ENCODE peak calls at places on chromosomes 5 and 9, in five cellular contexts. I is choroid plexus epithelial cell, M is GM13976, Z is prostate gland, N is ELR. P is an unnamed sample.

GRCh38 chr5:147520450-147520849 is 10.6 kb upstream of the DPYSL3 start:
- DNase-seq in I (peak), M (no peak), Z (no peak), N (peak), P (no peak)

GRCh38 chr9:132422574-132422973 is 12.6 kb downstream of the CFAP77 start:
- DNase-seq in I (no peak), M (no peak), Z (no peak), N (no peak), P (no peak)

GRCh38 chr5:36870399-36871040 is 6.0 kb upstream of the NIPBL start:
- DNase-seq in I (peak), M (peak), Z (peak), N (peak), P (no peak)

GRCh38 chr9:126014726-126015125 is 267.6 kb downstream of the PBX3 start:
- DNase-seq in I (no peak), M (no peak), Z (no peak), N (no peak), P (no peak)

GRCh38 chr5:116673453-116673852 is 98.8 kb upstream of the SEMA6A start:
- DNase-seq in I (no peak), M (no peak), Z (no peak), N (no peak), P (no peak)

GRCh38 chr5:137498301-137498735 is 808 bp downstream of the SPOCK1 start:
- DNase-seq in I (peak), M (peak), Z (peak), N (peak), P (no peak)

GRCh38 chr5:141669519-141669918 is 12.5 kb downstream of the ARAP3 start:
- DNase-seq in I (no peak), M (no peak), Z (no peak), N (no peak), P (no peak)

GRCh38 chr9:76618762-76619161 is 145.5 kb upstream of the PCA3 start:
- DNase-seq in I (peak), M (no peak), Z (no peak), N (no peak), P (no peak)

GRCh38 chr9:115015018-115015635 is 84.7 kb upstream of the TNFSF8 start:
- DNase-seq in I (peak), M (no peak), Z (no peak), N (peak), P (no peak)

GRCh38 chr5:81906086-81906485 is 65.7 kb upstream of the ATG10 start:
- DNase-seq in I (no peak), M (no peak), Z (no peak), N (no peak), P (no peak)

GRCh38 chr5:56247596-56247995 is 14.5 kb upstream of the ANKRD55 start:
- DNase-seq in I (peak), M (no peak), Z (no peak), N (no peak), P (no peak)

GRCh38 chr9:109286571-109286977 is 34.3 kb downstream of the EPB41L4B start:
- DNase-seq in I (peak), M (no peak), Z (no peak), N (peak), P (no peak)

GRCh38 chr9:112447283-112447761 is 39.3 kb upstream of the KIAA1958 start:
- DNase-seq in I (peak), M (no peak), Z (no peak), N (peak), P (no peak)

GRCh38 chr9:105047652-105048031 is 119.7 kb upstream of the ABCA1 start:
- DNase-seq in I (no peak), M (no peak), Z (no peak), N (peak), P (no peak)

GRCh38 chr9:116084497-116084896 is 69.1 kb upstream of the PAPPA start:
- DNase-seq in I (no peak), M (no peak), Z (no peak), N (no peak), P (no peak)

GRCh38 chr5:78235289-78235688 is 59.2 kb downstream of the AP3B1 start:
- DNase-seq in I (peak), M (no peak), Z (no peak), N (no peak), P (no peak)

GRCh38 chr5:116387738-116388137 is 186.9 kb downstream of the SEMA6A start:
- DNase-seq in I (no peak), M (no peak), Z (no peak), N (no peak), P (no peak)

GRCh38 chr9:90005388-90005787 is 400.6 kb downstream of the GADD45G start:
- DNase-seq in I (no peak), M (no peak), Z (no peak), N (no peak), P (no peak)

GRCh38 chr5:3601060-3601710 is 5.6 kb downstream of the IRX1 start:
- DNase-seq in I (no peak), M (no peak), Z (no peak), N (no peak), P (no peak)

GRCh38 chr9:136093995-136094881 is 851 bp downstream of the NACC2 start:
- DNase-seq in I (peak), M (no peak), Z (peak), N (peak), P (peak)

GRCh38 chr5:107282061-107282460 is 388.7 kb downstream of the EFNA5 start:
- DNase-seq in I (peak), M (no peak), Z (no peak), N (peak), P (no peak)

GRCh38 chr9:6630502-6631206 is 14.9 kb downstream of the GLDC start:
- DNase-seq in I (peak), M (no peak), Z (no peak), N (no peak), P (no peak)